ENCODE peak calls at places on chromosomes 7 and 10, in five cellular contexts. C is hippocampal formation; N is right lobe of liver; S is upper lobe of left lung; B is stimulated activated CD4-positive, alpha-beta T cell treated with anti-CD3 and anti-CD28 coated beads, Interleukin-2, amount 100 ng/mL, for 24 hours. O is an unnamed sample.
A peak's percentile ranks its signal among the peaks of the same experiment; 100 is the strongest.

GRCh38 chr10:200405-200804 is 65.2 kb downstream of the ZMYND11 start:
- DNase-seq in S (no peak), B (no peak), C (no peak), N (no peak), O (no peak)

GRCh38 chr10:88092975-88093374 is 229.6 kb downstream of the PTEN start:
- DNase-seq in S (no peak), B (no peak), N (no peak), C (no peak), O (no peak)

GRCh38 chr7:129169705-129170319 is 18.6 kb upstream of the SMO start:
- DNase-seq in C (no peak), S (no peak), B (peak; percentile 36), N (no peak), O (no peak)

GRCh38 chr10:6321880-6322279 is 119.1 kb downstream of the PFKFB3 start:
- DNase-seq in N (no peak), C (no peak), S (no peak), B (no peak), O (peak; percentile 8)

GRCh38 chr7:83755526-83755925 is 106.6 kb upstream of the SEMA3E start:
- DNase-seq in B (no peak), S (no peak), N (no peak), C (no peak), O (no peak)

GRCh38 chr10:3750352-3750816 is 34.6 kb downstream of the KLF6 start:
- DNase-seq in N (no peak), B (no peak), S (no peak), C (no peak), O (no peak)

GRCh38 chr10:23199768-23200511 is 7.8 kb downstream of the PTF1A start:
- DNase-seq in B (no peak), C (no peak), S (no peak), N (no peak), O (no peak)

GRCh38 chr10:11159543-11160215 is 142.0 kb downstream of the CELF2 start:
- DNase-seq in B (no peak), C (no peak), S (no peak), N (no peak), O (no peak)

O was measured in HCT116.